ENCODE peak calls at places on chromosomes 2 and 18, in six cellular contexts. L, O, H, Z, I and N are unnamed samples.

GRCh38 chr18:3819933-3820332 is 370.0 kb downstream of the TGIF1 start:
- DNase-seq in Z (no peak), L (no peak), O (no peak), I (no peak), H (no peak), N (no peak)

GRCh38 chr2:9262671-9263171 is 56.1 kb downstream of the ASAP2 start:
- DNase-seq in L (no peak), I (no peak), H (no peak), O (peak; percentile 57), Z (no peak), N (no peak)

GRCh38 chr2:64700133-64700809 is 46.6 kb upstream of the SERTAD2 start:
- DNase-seq in I (no peak), Z (no peak), O (no peak), H (no peak), L (no peak), N (no peak)

GRCh38 chr2:193556766-193557470 is 1362.2 kb upstream of the TMEFF2 start:
- DNase-seq in Z (no peak), H (no peak), O (no peak), I (no peak), L (no peak), N (no peak)

GRCh38 chr2:215698566-215698965 is 262.7 kb upstream of the FN1 start:
- DNase-seq in L (no peak), I (no peak), Z (no peak), O (peak; percentile 69), H (no peak), N (no peak)

GRCh38 chr18:49090901-49091300 is 140.1 kb upstream of the SMAD7 start:
- DNase-seq in Z (no peak), H (no peak), O (no peak), L (no peak), I (no peak), N (no peak)

GRCh38 chr2:67713376-67713775 is 316.2 kb downstream of the ETAA1 start:
- DNase-seq in Z (no peak), I (no peak), L (no peak), O (no peak), H (no peak), N (no peak)

GRCh38 chr2:232940724-232941123 is 70.7 kb downstream of the SNORC start:
- DNase-seq in Z (no peak), H (no peak), L (no peak), I (no peak), O (no peak), N (no peak)

GRCh38 chr2:6073260-6074141 is 381.3 kb downstream of the SOX11 start:
- DNase-seq in Z (no peak), I (no peak), H (no peak), L (no peak), O (no peak), N (no peak)

GRCh38 chr2:144274131-144274530 is 245.8 kb downstream of the ZEB2 start:
- DNase-seq in Z (no peak), I (no peak), L (no peak), H (no peak), O (no peak), N (no peak)

GRCh38 chr2:12106440-12107080 is 360.1 kb downstream of the LPIN1 start:
- DNase-seq in I (no peak), O (peak; percentile 90), L (no peak), H (peak; percentile 64), Z (no peak), N (no peak)

GRCh38 chr2:157880927-157881326 is 4.8 kb upstream of the ACVR1 start:
- DNase-seq in O (no peak), H (no peak), Z (no peak), L (no peak), I (no peak), N (no peak)

GRCh38 chr2:11932053-11932512 is 185.7 kb downstream of the LPIN1 start:
- DNase-seq in I (no peak), Z (no peak), L (no peak), O (no peak), H (no peak), N (no peak)

GRCh38 chr2:70085711-70086277 is 1.5 kb upstream of the PCBP1 start:
- DNase-seq in Z (no peak), L (no peak), I (peak; percentile 33), H (peak; percentile 53), O (no peak), N (peak; percentile 21)

GRCh38 chr2:5360081-5360480 is 332.1 kb upstream of the SOX11 start:
- DNase-seq in H (no peak), L (no peak), Z (no peak), O (no peak), I (no peak), N (no peak)

GRCh38 chr2:167506395-167506794 is 618.1 kb downstream of the XIRP2 start:
- DNase-seq in H (no peak), Z (no peak), I (no peak), O (no peak), L (no peak), N (no peak)

GRCh38 chr18:3055861-3056260 is 42.9 kb upstream of the LPIN2 start:
- DNase-seq in L (no peak), I (no peak), Z (no peak), O (no peak), H (no peak), N (no peak)

GRCh38 chr2:81290846-81291245 is 986.3 kb upstream of the LRRTM1 start:
- DNase-seq in H (no peak), O (no peak), L (no peak), Z (no peak), I (no peak), N (no peak)

GRCh38 chr2:25651782-25652455 is 21.5 kb downstream of the DTNB start:
- DNase-seq in L (no peak), O (no peak), I (no peak), Z (no peak), H (no peak), N (no peak)

GRCh38 chr18:76795981-76796380 is 26.4 kb upstream of the ZNF236 start:
- DNase-seq in Z (no peak), L (no peak), H (no peak), I (no peak), O (no peak), N (no peak)

GRCh38 chr2:172949522-172949921 is 126.1 kb upstream of the MAP3K20 start:
- DNase-seq in I (no peak), O (no peak), L (no peak), Z (no peak), H (no peak), N (no peak)

GRCh38 chr2:200356794-200357472 is 50.4 kb downstream of the SPATS2L start:
- DNase-seq in Z (no peak), I (no peak), O (no peak), L (no peak), H (no peak), N (no peak)

GRCh38 chr2:61961231-61961901 is 55.9 kb downstream of the COMMD1 start:
- DNase-seq in I (no peak), H (no peak), Z (no peak), O (no peak), L (no peak), N (no peak)

GRCh38 chr2:139992711-139993345 is 1212.6 kb upstream of the NXPH2 start:
- DNase-seq in L (no peak), Z (no peak), O (no peak), I (no peak), H (no peak), N (no peak)